ENCODE peak calls at places on chromosome 11, in eight cellular contexts. O is astrocyte; E is ovary; J is fibroblast of lung; G is pancreas; X is right lobe of liver; I is mammary epithelial cell; D is effector memory CD4-positive, alpha-beta T cell. K is an unnamed sample. For H3K9me3 and H3K4me1, the result is how much of the 10 kb centered on the place peaks cover.

GRCh38 chr11:125955856-125956255 is 10.0 kb downstream of the VSIG10L2 start:
- DNase-seq in J (no peak), E (no peak), I (no peak), D (no peak), X (no peak), O (no peak), G (no peak), K (no peak)

GRCh38 chr11:10725114-10725906 is 25.7 kb upstream of the CTR9 start:
- DNase-seq in O (peak), J (peak), X (no peak), G (no peak), D (no peak), I (peak), E (no peak), K (no peak)

GRCh38 chr11:17978553-17979287 is 34.1 kb downstream of the SERGEF start:
- DNase-seq in X (peak), I (peak), E (no peak), G (peak), J (peak), O (no peak), D (no peak), K (no peak)

GRCh38 chr11:120500414-120500936 is 11.1 kb upstream of the GRIK4 start:
- DNase-seq in D (no peak), G (no peak), I (no peak), J (peak), O (no peak), E (no peak), X (no peak), K (no peak)

GRCh38 chr11:122181893-122182292 is 65.9 kb upstream of the BLID start:
- DNase-seq in X (no peak), O (no peak), E (no peak), D (no peak), J (no peak), I (no peak), G (no peak), K (no peak)

GRCh38 chr11:120924109-120924508 is 99.8 kb upstream of the TBCEL start:
- DNase-seq in X (no peak), E (no peak), D (no peak), O (no peak), J (no peak), I (no peak), G (no peak), K (no peak)

GRCh38 chr11:111365722-111366559 is 13.1 kb downstream of the POU2AF1 start:
- DNase-seq in E (no peak), X (no peak), I (no peak), G (no peak), D (no peak), O (no peak), J (no peak), K (no peak)

GRCh38 chr11:1564535-1565172 is 7.4 kb downstream of the DUSP8 start:
- DNase-seq in X (no peak), I (no peak), J (peak), D (no peak), O (peak), G (peak), E (no peak), K (no peak)

GRCh38 chr11:36452987-36453386 is 57.1 kb downstream of the TRAF6 start:
- DNase-seq in I (no peak), E (no peak), J (no peak), X (no peak), D (no peak), G (no peak), O (no peak), K (no peak)

GRCh38 chr11:10639350-10639749 is 54.2 kb downstream of the IRAG1 start:
- DNase-seq in G (no peak), I (no peak), O (no peak), D (no peak), J (peak), E (no peak), X (peak), K (no peak)

GRCh38 chr11:92552942-92553341 is 328.3 kb downstream of the FAT3 start:
- DNase-seq in G (no peak), X (no peak), E (no peak), I (peak), O (no peak), D (no peak), J (no peak), K (no peak)

GRCh38 chr11:69387409-69387885 is 93.5 kb downstream of the MYEOV start:
- DNase-seq in O (no peak), E (no peak), J (no peak), D (no peak), G (no peak), I (peak), X (no peak), K (no peak)

GRCh38 chr11:124919836-124920755 is 1.0 kb downstream of the HEPN1 start:
- DNase-seq in J (no peak), I (no peak), G (no peak), D (no peak), E (no peak), X (no peak), O (no peak), K (no peak)

GRCh38 chr11:121328967-121329653 is 36.5 kb downstream of the SC5D start:
- DNase-seq in X (no peak), D (no peak), G (no peak), E (no peak), I (no peak), J (no peak), O (no peak), K (no peak)

GRCh38 chr11:82757660-82758301 is 24.1 kb upstream of the FAM181B start:
- DNase-seq in J (no peak), X (no peak), O (no peak), G (no peak), D (no peak), I (no peak), E (no peak), K (no peak)

GRCh38 chr11:11534981-11535380 is 86.8 kb downstream of the GALNT18 start:
- DNase-seq in J (peak), I (no peak), G (no peak), D (no peak), E (no peak), X (no peak), O (peak), K (no peak)

GRCh38 chr11:36447947-36448346 is 62.1 kb downstream of the TRAF6 start:
- DNase-seq in J (no peak), G (peak), I (peak), D (no peak), X (no peak), O (no peak), E (no peak), K (no peak)

GRCh38 chr11:2807276-2807681 is 78.3 kb downstream of the CDKN1C start:
- DNase-seq in D (no peak), J (peak), E (peak), O (peak), X (peak), G (peak), I (no peak), K (no peak)

GRCh38 chr11:131370090-131370751 is at the start of gene NTM:
- DNase-seq in I (peak), O (peak), D (no peak), G (no peak), X (peak), J (peak), E (no peak), K (no peak)

GRCh38 chr11:10400856-10401255 is 54.2 kb upstream of the AMPD3 start:
- DNase-seq in X (no peak), E (no peak), J (peak), O (no peak), I (no peak), G (no peak), D (no peak), K (no peak)

GRCh38 chr11:22787565-22788162 is 41.9 kb downstream of the SVIP start:
- DNase-seq in I (peak), X (no peak), G (no peak), E (no peak), J (peak), O (peak), D (no peak), K (peak)

GRCh38 chr11:2085251-2086066 is 53.7 kb downstream of the IGF2 start:
- DNase-seq in E (peak), X (peak), D (no peak), G (peak), O (no peak), I (no peak), J (no peak), K (peak)

GRCh38 chr11:72773291-72773690 is 20.6 kb downstream of the STARD10 start:
- DNase-seq in J (peak), I (peak), X (no peak), E (peak), D (no peak), G (peak), O (peak), K (no peak)

GRCh38 chr11:82146789-82147188 is 586.9 kb downstream of the FAM181B start:
- DNase-seq in E (no peak), D (no peak), X (no peak), J (no peak), O (no peak), I (no peak), G (no peak), K (no peak)

GRCh38 chr11:61057615-61058014 is 44.7 kb upstream of the CD5 start:
- DNase-seq in E (no peak), D (no peak), J (no peak), G (no peak), O (no peak), I (no peak), X (peak), K (no peak)

GRCh38 chr11:112310414-112310813 is 49.8 kb upstream of the PLET1 start:
- DNase-seq in D (no peak), X (no peak), I (peak), J (no peak), G (no peak), O (no peak), E (no peak), K (no peak)

GRCh38 chr11:6390718-6391547 is 659 bp downstream of the SMPD1 start:
- DNase-seq in D (no peak), X (no peak), O (no peak), G (no peak), E (no peak), I (no peak), J (no peak), K (no peak)

GRCh38 chr11:78138694-78139421 is 568 bp downstream of the ALG8 start:
- DNase-seq in J (peak), I (peak), X (peak), O (peak), G (no peak), D (no peak), E (no peak), K (no peak)

GRCh38 chr11:81869337-81870065 is 864.2 kb downstream of the FAM181B start:
- DNase-seq in O (peak), J (peak), E (no peak), G (no peak), D (peak), I (peak), X (no peak), K (peak)

GRCh38 chr11:68690671-68691401 is 6.5 kb downstream of the GAL start:
- DNase-seq in X (no peak), O (no peak), G (no peak), D (no peak), E (no peak), J (no peak), I (no peak), K (no peak)

GRCh38 chr11:88410056-88410455 is 72.5 kb upstream of the CTSC start:
- DNase-seq in I (peak), G (no peak), E (no peak), J (no peak), D (no peak), O (no peak), X (no peak), K (no peak)

GRCh38 chr11:114678125-114679036 is at the start of gene NXPE2:
- DNase-seq in G (no peak), D (no peak), I (peak), E (no peak), J (peak), X (no peak), O (peak), K (no peak)

GRCh38 chr11:95886462-95886861 is 37.4 kb downstream of the MTMR2 start:
- DNase-seq in G (no peak), O (no peak), X (no peak), J (no peak), E (no peak), I (no peak), D (no peak), K (no peak)

GRCh38 chr11:114354076-114354475 is 46.2 kb downstream of the C11orf71 start:
- DNase-seq in X (no peak), J (peak), E (no peak), O (peak), I (peak), G (no peak), D (no peak), K (no peak)

GRCh38 chr11:12094872-12095800 is 15.3 kb upstream of the MICAL2 start:
- DNase-seq in O (no peak), J (no peak), E (no peak), G (no peak), X (no peak), I (peak), D (no peak), K (no peak)

GRCh38 chr11:125998267-125998666 is 52.4 kb downstream of the VSIG10L2 start:
- DNase-seq in D (no peak), O (no peak), E (no peak), J (no peak), X (no peak), G (no peak), I (no peak), K (no peak)

GRCh38 chr11:103433380-103433779 is 324.2 kb downstream of the DYNC2H1 start:
- DNase-seq in X (no peak), D (no peak), I (peak), G (no peak), O (peak), E (no peak), J (peak), K (no peak)

GRCh38 chr11:88327061-88327460 is 10.5 kb downstream of the CTSC start:
- DNase-seq in E (no peak), G (no peak), I (no peak), X (no peak), J (no peak), D (no peak), O (no peak), K (no peak)

GRCh38 chr11:48109046-48109666 is 107.5 kb upstream of the OR4B1 start:
- DNase-seq in E (no peak), O (peak), G (no peak), D (no peak), I (peak), J (peak), X (peak), K (peak)

GRCh38 chr11:119101759-119102423 is at the start of gene DPAGT1:
- DNase-seq in O (peak), E (peak), G (peak), X (peak), J (peak), I (peak), D (peak), K (peak)

GRCh38 chr11:119099707-119100106 is 1.9 kb downstream of the DPAGT1 start:
- DNase-seq in X (no peak), D (no peak), I (no peak), O (no peak), G (peak), E (no peak), J (no peak), K (no peak)

GRCh38 chr11:119101367-119101758 is 290 bp downstream of the DPAGT1 start:
- DNase-seq in E (no peak), I (no peak), X (no peak), D (no peak), J (no peak), G (no peak), O (no peak), K (no peak)

GRCh38 chr11:119100246-119100959 is 1.2 kb downstream of the DPAGT1 start:
- DNase-seq in D (no peak), O (peak), G (peak), X (no peak), I (peak), J (peak), E (no peak), K (no peak)

GRCh38 chr11:119100960-119101349 is 698 bp downstream of the DPAGT1 start:
- DNase-seq in E (no peak), X (no peak), G (peak), I (no peak), D (no peak), J (no peak), O (no peak), K (no peak)
- H3K9me3 ChIP-seq in E (under half), X (under half), G (under half), I (under half), D (under half), J (under half), O (under half), K (under half)

GRCh38 chr11:65295001-65295400 is 19.7 kb upstream of the CDC42EP2 start:
- DNase-seq in D (no peak), O (no peak), G (no peak), J (no peak), X (no peak), I (no peak), E (no peak), K (no peak)
- H3K4me1 ChIP-seq in D (under half), O (under half), G (under half), J (under half), X (under half), I (under half), E (half or more), K (under half)

GRCh38 chr11:67563354-67564114 is 20.1 kb upstream of the GSTP1 start:
- DNase-seq in X (peak), I (peak), J (peak), G (no peak), O (peak), D (no peak), E (peak), K (no peak)
- H3K27ac ChIP-seq in X (peak), I (no peak), J (no peak), G (no peak), O (peak), D (no peak), E (no peak), K (no peak)

GRCh38 chr11:70528794-70529580 is 130.7 kb downstream of the CTTN start:
- DNase-seq in X (no peak), J (no peak), O (no peak), G (peak), E (no peak), D (no peak), I (no peak), K (no peak)

GRCh38 chr11:70531281-70532065 is 133.1 kb downstream of the CTTN start:
- DNase-seq in J (no peak), I (no peak), O (no peak), X (no peak), G (peak), E (no peak), D (no peak), K (no peak)

GRCh38 chr11:70532066-70532440 is 133.7 kb downstream of the CTTN start:
- DNase-seq in J (peak), G (peak), O (peak), X (no peak), D (no peak), E (no peak), I (no peak), K (no peak)

GRCh38 chr11:70530010-70530409 is 131.7 kb downstream of the CTTN start:
- DNase-seq in X (no peak), E (no peak), O (no peak), I (no peak), D (no peak), J (no peak), G (no peak), K (no peak)

GRCh38 chr11:70530629-70531185 is 132.4 kb downstream of the CTTN start:
- DNase-seq in G (peak), J (no peak), E (no peak), X (no peak), I (no peak), D (no peak), O (no peak), K (no peak)
- H3K9me3 ChIP-seq in G (under half), J (under half), E (under half), X (under half), I (under half), D (under half), O (under half), K (under half)

GRCh38 chr11:133928628-133929059 is 28.1 kb downstream of the IGSF9B start:
- DNase-seq in E (no peak), X (no peak), G (no peak), D (peak), J (peak), I (peak), O (no peak), K (peak)

GRCh38 chr11:133926466-133927246 is 30.1 kb downstream of the IGSF9B start:
- DNase-seq in O (no peak), J (no peak), D (no peak), E (no peak), I (no peak), X (no peak), G (peak), K (no peak)

GRCh38 chr11:133929401-133930052 is 27.2 kb downstream of the IGSF9B start:
- DNase-seq in I (no peak), D (no peak), E (no peak), J (peak), X (no peak), G (peak), O (peak), K (no peak)

GRCh38 chr11:133925756-133926155 is 31.0 kb downstream of the IGSF9B start:
- DNase-seq in E (no peak), O (no peak), X (no peak), D (no peak), G (peak), I (no peak), J (no peak), K (no peak)

GRCh38 chr11:133927690-133928627 is 28.8 kb downstream of the IGSF9B start:
- DNase-seq in G (peak), O (peak), E (peak), I (peak), J (peak), D (peak), X (peak), K (peak)
- H3K4me1 ChIP-seq in G (under half), O (under half), E (under half), I (under half), J (under half), D (under half), X (under half), K (under half)